ENCODE peak calls at places on chromosomes 4 and X, in eight cellular contexts. One of them, this sample, is unnamed.

GRCh38 chrX:20802036-20802435 is 535.3 kb upstream of the RPS6KA3 start:
- DNase-seq in left ventricle myocardium inferior: no peak
- DNase-seq in CD4-positive, alpha-beta T cell: no peak
- DNase-seq in hepatocyte: no peak
- DNase-seq in PC-9: no peak
- DNase-seq in neural progenitor cell: no peak
- DNase-seq in cardiac muscle cell: no peak
- DNase-seq in endothelial cell: no peak
- DNase-seq in this sample: no peak

GRCh38 chr4:186792994-186793393 is 69.3 kb upstream of the FAT1 start:
- DNase-seq in left ventricle myocardium inferior: no peak
- DNase-seq in CD4-positive, alpha-beta T cell: no peak
- DNase-seq in hepatocyte: no peak
- DNase-seq in PC-9: no peak
- DNase-seq in neural progenitor cell: no peak
- DNase-seq in cardiac muscle cell: peak
- DNase-seq in endothelial cell: no peak
- DNase-seq in this sample: no peak

GRCh38 chr4:118557298-118557851 is 127.8 kb upstream of the METTL14 start:
- DNase-seq in left ventricle myocardium inferior: no peak
- DNase-seq in CD4-positive, alpha-beta T cell: no peak
- DNase-seq in hepatocyte: no peak
- DNase-seq in PC-9: peak
- DNase-seq in neural progenitor cell: peak
- DNase-seq in cardiac muscle cell: peak
- DNase-seq in endothelial cell: no peak
- DNase-seq in this sample: no peak

GRCh38 chr4:7034262-7035081 is 8.7 kb upstream of the TADA2B start:
- DNase-seq in left ventricle myocardium inferior: no peak
- DNase-seq in CD4-positive, alpha-beta T cell: no peak
- DNase-seq in hepatocyte: peak
- DNase-seq in PC-9: peak
- DNase-seq in neural progenitor cell: peak
- DNase-seq in cardiac muscle cell: peak
- DNase-seq in endothelial cell: no peak
- DNase-seq in this sample: peak

GRCh38 chrX:69615779-69616519 is at the start of gene EDA:
- DNase-seq in left ventricle myocardium inferior: peak
- DNase-seq in CD4-positive, alpha-beta T cell: peak
- DNase-seq in hepatocyte: peak
- DNase-seq in PC-9: no peak
- DNase-seq in neural progenitor cell: peak
- DNase-seq in cardiac muscle cell: peak
- DNase-seq in endothelial cell: peak
- DNase-seq in this sample: peak

GRCh38 chrX:22314692-22315091 is 42.0 kb downstream of the CBLL2 start:
- DNase-seq in left ventricle myocardium inferior: no peak
- DNase-seq in CD4-positive, alpha-beta T cell: no peak
- DNase-seq in hepatocyte: no peak
- DNase-seq in PC-9: no peak
- DNase-seq in neural progenitor cell: peak
- DNase-seq in cardiac muscle cell: no peak
- DNase-seq in endothelial cell: no peak
- DNase-seq in this sample: no peak

GRCh38 chrX:1593286-1594271 is 2.2 kb downstream of the AKAP17A start:
- DNase-seq in left ventricle myocardium inferior: no peak
- DNase-seq in CD4-positive, alpha-beta T cell: no peak
- DNase-seq in hepatocyte: no peak
- DNase-seq in PC-9: no peak
- DNase-seq in neural progenitor cell: no peak
- DNase-seq in cardiac muscle cell: no peak
- DNase-seq in endothelial cell: no peak
- DNase-seq in this sample: peak

GRCh38 chrX:66016905-66017658 is 22.8 kb downstream of the VSIG4 start:
- DNase-seq in left ventricle myocardium inferior: no peak
- DNase-seq in CD4-positive, alpha-beta T cell: no peak
- DNase-seq in hepatocyte: no peak
- DNase-seq in PC-9: no peak
- DNase-seq in neural progenitor cell: no peak
- DNase-seq in cardiac muscle cell: no peak
- DNase-seq in endothelial cell: no peak
- DNase-seq in this sample: no peak

GRCh38 chr4:3640587-3640962 is 108.4 kb upstream of the LRPAP1 start:
- DNase-seq in left ventricle myocardium inferior: no peak
- DNase-seq in CD4-positive, alpha-beta T cell: no peak
- DNase-seq in hepatocyte: no peak
- DNase-seq in PC-9: no peak
- DNase-seq in neural progenitor cell: no peak
- DNase-seq in cardiac muscle cell: no peak
- DNase-seq in endothelial cell: no peak
- DNase-seq in this sample: peak

GRCh38 chrX:124023838-124024238 is 62.3 kb downstream of the STAG2 start:
- DNase-seq in left ventricle myocardium inferior: no peak
- DNase-seq in CD4-positive, alpha-beta T cell: no peak
- DNase-seq in hepatocyte: no peak
- DNase-seq in PC-9: no peak
- DNase-seq in neural progenitor cell: no peak
- DNase-seq in cardiac muscle cell: no peak
- DNase-seq in endothelial cell: no peak
- DNase-seq in this sample: no peak

GRCh38 chr4:163600731-163601130 is 106.2 kb downstream of the TMA16 start:
- DNase-seq in left ventricle myocardium inferior: no peak
- DNase-seq in CD4-positive, alpha-beta T cell: no peak
- DNase-seq in hepatocyte: no peak
- DNase-seq in PC-9: no peak
- DNase-seq in neural progenitor cell: no peak
- DNase-seq in cardiac muscle cell: no peak
- DNase-seq in endothelial cell: no peak
- DNase-seq in this sample: no peak

GRCh38 chrX:10926404-10926803 is 184.7 kb upstream of the HCCS start:
- DNase-seq in left ventricle myocardium inferior: no peak
- DNase-seq in CD4-positive, alpha-beta T cell: no peak
- DNase-seq in hepatocyte: no peak
- DNase-seq in PC-9: no peak
- DNase-seq in neural progenitor cell: no peak
- DNase-seq in cardiac muscle cell: no peak
- DNase-seq in endothelial cell: no peak
- DNase-seq in this sample: no peak

GRCh38 chrX:104922206-104922621 is 298.3 kb downstream of the TEX13A start:
- DNase-seq in left ventricle myocardium inferior: peak
- DNase-seq in CD4-positive, alpha-beta T cell: peak
- DNase-seq in hepatocyte: peak
- DNase-seq in PC-9: peak
- DNase-seq in neural progenitor cell: peak
- DNase-seq in cardiac muscle cell: peak
- DNase-seq in endothelial cell: peak
- DNase-seq in this sample: no peak

GRCh38 chrX:18464500-18464899 is 39.1 kb downstream of the CDKL5 start:
- DNase-seq in left ventricle myocardium inferior: no peak
- DNase-seq in CD4-positive, alpha-beta T cell: no peak
- DNase-seq in hepatocyte: no peak
- DNase-seq in PC-9: no peak
- DNase-seq in neural progenitor cell: no peak
- DNase-seq in cardiac muscle cell: no peak
- DNase-seq in endothelial cell: no peak
- DNase-seq in this sample: no peak

GRCh38 chr4:26687728-26688127 is 103.8 kb downstream of the TBC1D19 start:
- DNase-seq in left ventricle myocardium inferior: no peak
- DNase-seq in CD4-positive, alpha-beta T cell: no peak
- DNase-seq in hepatocyte: no peak
- DNase-seq in PC-9: no peak
- DNase-seq in neural progenitor cell: no peak
- DNase-seq in cardiac muscle cell: peak
- DNase-seq in endothelial cell: no peak
- DNase-seq in this sample: no peak

GRCh38 chrX:77442728-77443127 is 4.5 kb upstream of the FGF16 start:
- DNase-seq in left ventricle myocardium inferior: no peak
- DNase-seq in CD4-positive, alpha-beta T cell: no peak
- DNase-seq in hepatocyte: no peak
- DNase-seq in PC-9: peak
- DNase-seq in neural progenitor cell: no peak
- DNase-seq in cardiac muscle cell: peak
- DNase-seq in endothelial cell: no peak
- DNase-seq in this sample: no peak

GRCh38 chr4:97587912-97588311 is 555.4 kb downstream of the STPG2 start:
- DNase-seq in left ventricle myocardium inferior: no peak
- DNase-seq in CD4-positive, alpha-beta T cell: no peak
- DNase-seq in hepatocyte: no peak
- DNase-seq in PC-9: no peak
- DNase-seq in neural progenitor cell: no peak
- DNase-seq in cardiac muscle cell: no peak
- DNase-seq in endothelial cell: no peak
- DNase-seq in this sample: no peak

GRCh38 chrX:115089419-115089818 is 72.0 kb upstream of the IL13RA2 start:
- DNase-seq in left ventricle myocardium inferior: no peak
- DNase-seq in CD4-positive, alpha-beta T cell: no peak
- DNase-seq in hepatocyte: no peak
- DNase-seq in PC-9: no peak
- DNase-seq in neural progenitor cell: no peak
- DNase-seq in cardiac muscle cell: no peak
- DNase-seq in endothelial cell: no peak
- DNase-seq in this sample: no peak

GRCh38 chr4:24516926-24517325 is 67.4 kb downstream of the DHX15 start:
- DNase-seq in left ventricle myocardium inferior: no peak
- DNase-seq in CD4-positive, alpha-beta T cell: no peak
- DNase-seq in hepatocyte: no peak
- DNase-seq in PC-9: no peak
- DNase-seq in neural progenitor cell: no peak
- DNase-seq in cardiac muscle cell: no peak
- DNase-seq in endothelial cell: no peak
- DNase-seq in this sample: no peak

GRCh38 chr4:24513718-24514117 is 70.6 kb downstream of the DHX15 start:
- DNase-seq in left ventricle myocardium inferior: no peak
- DNase-seq in CD4-positive, alpha-beta T cell: no peak
- DNase-seq in hepatocyte: no peak
- DNase-seq in PC-9: no peak
- DNase-seq in neural progenitor cell: no peak
- DNase-seq in cardiac muscle cell: no peak
- DNase-seq in endothelial cell: no peak
- DNase-seq in this sample: no peak

GRCh38 chr4:24517676-24518075 is 66.7 kb downstream of the DHX15 start:
- DNase-seq in left ventricle myocardium inferior: no peak
- DNase-seq in CD4-positive, alpha-beta T cell: no peak
- DNase-seq in hepatocyte: no peak
- DNase-seq in PC-9: no peak
- DNase-seq in neural progenitor cell: no peak
- DNase-seq in cardiac muscle cell: no peak
- DNase-seq in endothelial cell: no peak
- DNase-seq in this sample: no peak

GRCh38 chr4:24515698-24516097 is 68.7 kb downstream of the DHX15 start:
- DNase-seq in left ventricle myocardium inferior: no peak
- DNase-seq in CD4-positive, alpha-beta T cell: no peak
- DNase-seq in hepatocyte: no peak
- DNase-seq in PC-9: no peak
- DNase-seq in neural progenitor cell: no peak
- DNase-seq in cardiac muscle cell: no peak
- DNase-seq in endothelial cell: no peak
- DNase-seq in this sample: no peak

GRCh38 chr4:24514808-24515207 is 69.5 kb downstream of the DHX15 start:
- DNase-seq in left ventricle myocardium inferior: no peak
- DNase-seq in CD4-positive, alpha-beta T cell: no peak
- DNase-seq in hepatocyte: no peak
- DNase-seq in PC-9: no peak
- DNase-seq in neural progenitor cell: no peak
- DNase-seq in cardiac muscle cell: no peak
- DNase-seq in endothelial cell: no peak
- DNase-seq in this sample: no peak
- TF ChIP-seq CTCF in left ventricle myocardium inferior: peak
- TF ChIP-seq CTCF in CD4-positive, alpha-beta T cell: no peak
- TF ChIP-seq CTCF in hepatocyte: no peak
- TF ChIP-seq CTCF in PC-9: no peak
- TF ChIP-seq CTCF in neural progenitor cell: peak
- TF ChIP-seq CTCF in cardiac muscle cell: peak
- TF ChIP-seq CTCF in endothelial cell: no peak
- TF ChIP-seq CTCF in this sample: peak

DNA sequence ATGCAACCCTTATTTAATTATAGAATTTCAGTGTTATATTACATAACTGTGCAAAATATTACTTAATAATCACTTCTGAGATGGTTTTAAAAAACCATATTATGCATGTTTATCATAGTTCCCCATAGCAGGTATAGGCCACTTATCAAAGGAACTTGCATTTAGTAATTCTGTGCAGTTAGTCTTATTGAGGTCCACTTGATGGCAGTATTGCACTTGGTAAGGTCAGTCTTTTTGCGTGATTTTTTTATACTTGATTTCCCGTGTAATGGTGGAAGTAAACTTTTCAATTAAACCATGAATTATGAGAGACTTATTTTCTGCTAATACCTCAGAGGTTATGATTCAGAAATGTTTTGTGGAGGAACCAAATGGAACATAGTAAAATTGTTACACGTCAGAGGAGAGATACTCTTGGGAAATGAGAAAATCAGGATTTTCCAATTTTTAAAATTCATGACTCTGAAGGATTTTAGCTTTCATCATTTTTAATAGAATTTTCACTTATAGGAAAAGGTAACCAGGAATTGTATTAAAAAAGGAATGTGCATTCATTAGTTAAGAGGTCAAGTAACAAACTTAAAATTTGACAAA is 230.0 kb downstream of the CCSER1 start:
- DNase-seq in left ventricle myocardium inferior: no peak
- DNase-seq in CD4-positive, alpha-beta T cell: no peak
- DNase-seq in hepatocyte: peak
- DNase-seq in PC-9: peak
- DNase-seq in neural progenitor cell: peak
- DNase-seq in cardiac muscle cell: peak
- DNase-seq in endothelial cell: no peak
- DNase-seq in this sample: no peak
- TF ChIP-seq CTCF in left ventricle myocardium inferior: peak
- TF ChIP-seq CTCF in CD4-positive, alpha-beta T cell: no peak
- TF ChIP-seq CTCF in hepatocyte: peak
- TF ChIP-seq CTCF in PC-9: peak
- TF ChIP-seq CTCF in neural progenitor cell: peak
- TF ChIP-seq CTCF in cardiac muscle cell: peak
- TF ChIP-seq CTCF in endothelial cell: peak
- TF ChIP-seq CTCF in this sample: peak

GRCh38 chrX:155871934-155872333 is 9.2 kb upstream of the VAMP7 start:
- DNase-seq in left ventricle myocardium inferior: no peak
- DNase-seq in CD4-positive, alpha-beta T cell: no peak
- DNase-seq in hepatocyte: no peak
- DNase-seq in PC-9: no peak
- DNase-seq in neural progenitor cell: no peak
- DNase-seq in cardiac muscle cell: no peak
- DNase-seq in endothelial cell: no peak
- DNase-seq in this sample: no peak
- TF ChIP-seq CTCF in left ventricle myocardium inferior: no peak
- TF ChIP-seq CTCF in CD4-positive, alpha-beta T cell: no peak
- TF ChIP-seq CTCF in hepatocyte: no peak
- TF ChIP-seq CTCF in PC-9: no peak
- TF ChIP-seq CTCF in neural progenitor cell: no peak
- TF ChIP-seq CTCF in cardiac muscle cell: no peak
- TF ChIP-seq CTCF in endothelial cell: no peak
- TF ChIP-seq CTCF in this sample: no peak

DNA sequence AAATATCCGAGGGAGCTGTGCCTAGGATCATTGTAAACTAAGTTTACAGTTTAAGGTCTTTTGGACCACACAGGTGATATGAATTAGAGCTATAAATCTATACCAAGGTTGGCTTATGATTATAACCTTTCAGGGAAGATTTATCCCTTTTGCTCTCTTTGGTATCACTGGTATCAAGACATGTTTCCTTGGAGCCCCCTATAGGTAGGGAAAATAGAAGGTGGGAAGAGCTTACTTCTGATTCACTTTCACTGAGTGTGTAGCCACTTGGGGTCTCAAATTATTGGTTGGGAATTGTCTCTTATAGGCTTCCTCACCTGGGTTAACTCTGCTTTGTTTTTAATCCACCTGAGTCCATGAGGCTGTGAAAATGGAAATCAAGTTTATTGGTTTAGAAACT is 262.1 kb upstream of the NR3C2 start:
- DNase-seq in left ventricle myocardium inferior: no peak
- DNase-seq in CD4-positive, alpha-beta T cell: no peak
- DNase-seq in hepatocyte: no peak
- DNase-seq in PC-9: no peak
- DNase-seq in neural progenitor cell: peak
- DNase-seq in cardiac muscle cell: no peak
- DNase-seq in endothelial cell: no peak
- DNase-seq in this sample: no peak
- TF ChIP-seq CTCF in left ventricle myocardium inferior: peak
- TF ChIP-seq CTCF in CD4-positive, alpha-beta T cell: no peak
- TF ChIP-seq CTCF in hepatocyte: no peak
- TF ChIP-seq CTCF in PC-9: no peak
- TF ChIP-seq CTCF in neural progenitor cell: peak
- TF ChIP-seq CTCF in cardiac muscle cell: no peak
- TF ChIP-seq CTCF in endothelial cell: no peak
- TF ChIP-seq CTCF in this sample: no peak

This sample was measured in chondrocyte.